ENCODE peak calls at places on chromosome 21, in four cellular contexts. One of them, this sample, is unnamed.

GRCh38 chr21:39852726-39853510 is 14.3 kb upstream of the PCP4 start:
- DNase-seq in kidney: no peak
- DNase-seq in iPS-NIHi11: no peak
- DNase-seq in foreskin fibroblast: no peak
- DNase-seq in this sample: no peak

GRCh38 chr21:33071878-33072306 is 2.0 kb downstream of the OLIG1 start:
- DNase-seq in kidney: no peak
- DNase-seq in iPS-NIHi11: peak
- DNase-seq in foreskin fibroblast: no peak
- DNase-seq in this sample: peak

GRCh38 chr21:14591882-14592281 is 45.8 kb upstream of the SAMSN1 start:
- DNase-seq in foreskin fibroblast: no peak
- DNase-seq in kidney: no peak
- DNase-seq in iPS-NIHi11: no peak
- DNase-seq in this sample: peak

GRCh38 chr21:41251961-41252642 is 64.5 kb upstream of the FAM3B start:
- DNase-seq in kidney: no peak
- DNase-seq in iPS-NIHi11: no peak
- DNase-seq in foreskin fibroblast: no peak
- DNase-seq in this sample: no peak

GRCh38 chr21:31476551-31477120 is 132.6 kb upstream of the TIAM1 start:
- DNase-seq in kidney: no peak
- DNase-seq in foreskin fibroblast: no peak
- DNase-seq in iPS-NIHi11: no peak
- DNase-seq in this sample: no peak

GRCh38 chr21:44920694-44921604 is at the start of gene ITGB2:
- DNase-seq in kidney: peak
- DNase-seq in foreskin fibroblast: no peak
- DNase-seq in iPS-NIHi11: no peak
- DNase-seq in this sample: peak

GRCh38 chr21:35683620-35684019 is 376.7 kb downstream of the SETD4 start:
- DNase-seq in kidney: no peak
- DNase-seq in foreskin fibroblast: no peak
- DNase-seq in iPS-NIHi11: no peak
- DNase-seq in this sample: no peak

GRCh38 chr21:38359835-38360234 is 103.0 kb downstream of the KCNJ15 start:
- DNase-seq in iPS-NIHi11: no peak
- DNase-seq in foreskin fibroblast: no peak
- DNase-seq in kidney: no peak
- DNase-seq in this sample: no peak

GRCh38 chr21:37073417-37074194 is 552 bp downstream of the TTC3 start:
- DNase-seq in foreskin fibroblast: peak
- DNase-seq in iPS-NIHi11: peak
- DNase-seq in kidney: peak
- DNase-seq in this sample: peak

GRCh38 chr21:17613242-17613676 is 558 bp upstream of the BTG3 start:
- DNase-seq in foreskin fibroblast: no peak
- DNase-seq in iPS-NIHi11: no peak
- DNase-seq in kidney: peak
- DNase-seq in this sample: no peak

GRCh38 chr21:29691616-29692491 is 247.9 kb downstream of the GRIK1 start:
- DNase-seq in iPS-NIHi11: no peak
- DNase-seq in foreskin fibroblast: no peak
- DNase-seq in kidney: no peak
- DNase-seq in this sample: no peak

GRCh38 chr21:14699433-14700410 is 153.6 kb upstream of the SAMSN1 start:
- DNase-seq in kidney: no peak
- DNase-seq in foreskin fibroblast: no peak
- DNase-seq in iPS-NIHi11: no peak
- DNase-seq in this sample: no peak

GRCh38 chr21:43330306-43330881 is 96.5 kb downstream of the SIK1 start:
- DNase-seq in kidney: peak
- DNase-seq in iPS-NIHi11: no peak
- DNase-seq in foreskin fibroblast: no peak
- DNase-seq in this sample: no peak

GRCh38 chr21:42236693-42237092 is 17.8 kb downstream of the ABCG1 start:
- DNase-seq in foreskin fibroblast: no peak
- DNase-seq in iPS-NIHi11: no peak
- DNase-seq in kidney: no peak
- DNase-seq in this sample: no peak

GRCh38 chr21:42093991-42094417 is 22.9 kb downstream of the UMODL1 start:
- DNase-seq in iPS-NIHi11: no peak
- DNase-seq in foreskin fibroblast: peak
- DNase-seq in kidney: peak
- DNase-seq in this sample: no peak

GRCh38 chr21:43718872-43719747 is at the start of gene PDXK:
- DNase-seq in iPS-NIHi11: peak
- DNase-seq in foreskin fibroblast: peak
- DNase-seq in kidney: peak
- DNase-seq in this sample: peak

GRCh38 chr21:34771512-34772028 is 102.8 kb downstream of the CLIC6 start:
- DNase-seq in iPS-NIHi11: no peak
- DNase-seq in kidney: no peak
- DNase-seq in foreskin fibroblast: peak
- DNase-seq in this sample: peak

GRCh38 chr21:43305811-43306311 is 121.1 kb downstream of the SIK1 start:
- DNase-seq in kidney: peak
- DNase-seq in iPS-NIHi11: no peak
- DNase-seq in foreskin fibroblast: no peak
- DNase-seq in this sample: no peak

GRCh38 chr21:31397515-31397926 is 53.5 kb upstream of the TIAM1 start:
- DNase-seq in kidney: no peak
- DNase-seq in iPS-NIHi11: no peak
- DNase-seq in foreskin fibroblast: no peak
- DNase-seq in this sample: no peak

GRCh38 chr21:37552496-37553399 is 186.2 kb downstream of the DYRK1A start:
- DNase-seq in foreskin fibroblast: no peak
- DNase-seq in iPS-NIHi11: no peak
- DNase-seq in kidney: no peak
- DNase-seq in this sample: no peak

GRCh38 chr21:28421716-28422480 is 570.8 kb downstream of the LTN1 start:
- DNase-seq in foreskin fibroblast: peak
- DNase-seq in iPS-NIHi11: no peak
- DNase-seq in kidney: no peak
- DNase-seq in this sample: no peak

GRCh38 chr21:28111151-28111619 is 881.5 kb downstream of the LTN1 start:
- DNase-seq in foreskin fibroblast: peak
- DNase-seq in kidney: no peak
- DNase-seq in iPS-NIHi11: no peak
- DNase-seq in this sample: no peak

GRCh38 chr21:39616373-39616772 is 3.6 kb downstream of the B3GALT5 start:
- DNase-seq in kidney: no peak
- DNase-seq in iPS-NIHi11: no peak
- DNase-seq in foreskin fibroblast: no peak
- DNase-seq in this sample: no peak

GRCh38 chr21:37072239-37072987 is 458 bp downstream of the PIGP start:
- DNase-seq in iPS-NIHi11: peak
- DNase-seq in foreskin fibroblast: peak
- DNase-seq in kidney: no peak
- DNase-seq in this sample: no peak

GRCh38 chr21:25929859-25930520 is 195.2 kb downstream of the GABPA start:
- DNase-seq in iPS-NIHi11: no peak
- DNase-seq in foreskin fibroblast: peak
- DNase-seq in kidney: no peak
- DNase-seq in this sample: no peak

GRCh38 chr21:33541105-33541711 is 709 bp downstream of the GART start:
- DNase-seq in kidney: no peak
- DNase-seq in foreskin fibroblast: peak
- DNase-seq in iPS-NIHi11: no peak
- DNase-seq in this sample: peak

GRCh38 chr21:41589620-41590175 is 81.7 kb upstream of the TMPRSS2 start:
- DNase-seq in kidney: no peak
- DNase-seq in iPS-NIHi11: no peak
- DNase-seq in foreskin fibroblast: no peak
- DNase-seq in this sample: no peak

GRCh38 chr21:22516230-22516629 is 1518.0 kb downstream of the NCAM2 start:
- DNase-seq in iPS-NIHi11: no peak
- DNase-seq in kidney: no peak
- DNase-seq in foreskin fibroblast: no peak
- DNase-seq in this sample: peak

This sample was measured in NB4.